ENCODE peak calls at places on chromosomes 12 and 14, in eight cellular contexts. One of them, this sample, is unnamed.

GRCh38 chr12:3533703-3534386 is 42.8 kb downstream of the PRMT8 start:
- DNase-seq in spleen: no peak
- DNase-seq in lower leg skin: peak
- DNase-seq in IMR-90: no peak
- DNase-seq in tibial artery: no peak
- DNase-seq in suprapubic skin: no peak
- DNase-seq in ovary: peak
- DNase-seq in transverse colon: peak
- DNase-seq in this sample: no peak

GRCh38 chr12:6135071-6135470 is 10.6 kb upstream of the VWF start:
- DNase-seq in spleen: no peak
- DNase-seq in lower leg skin: no peak
- DNase-seq in IMR-90: peak
- DNase-seq in tibial artery: no peak
- DNase-seq in suprapubic skin: no peak
- DNase-seq in ovary: no peak
- DNase-seq in transverse colon: no peak
- DNase-seq in this sample: no peak

GRCh38 chr12:86634706-86635410 is 378.7 kb upstream of the MGAT4C start:
- DNase-seq in spleen: no peak
- DNase-seq in lower leg skin: no peak
- DNase-seq in IMR-90: peak
- DNase-seq in tibial artery: no peak
- DNase-seq in suprapubic skin: no peak
- DNase-seq in ovary: no peak
- DNase-seq in transverse colon: no peak
- DNase-seq in this sample: no peak

GRCh38 chr12:127127887-127128286 is 1139.1 kb upstream of the TMEM132C start:
- DNase-seq in spleen: no peak
- DNase-seq in lower leg skin: no peak
- DNase-seq in IMR-90: no peak
- DNase-seq in tibial artery: no peak
- DNase-seq in suprapubic skin: no peak
- DNase-seq in ovary: no peak
- DNase-seq in transverse colon: no peak
- DNase-seq in this sample: no peak

GRCh38 chr14:37889087-37889486 is 293.7 kb downstream of the TTC6 start:
- DNase-seq in spleen: no peak
- DNase-seq in lower leg skin: no peak
- DNase-seq in IMR-90: no peak
- DNase-seq in tibial artery: no peak
- DNase-seq in suprapubic skin: no peak
- DNase-seq in ovary: no peak
- DNase-seq in transverse colon: no peak
- DNase-seq in this sample: no peak

GRCh38 chr12:89351489-89352241 is 636 bp downstream of the DUSP6 start:
- DNase-seq in spleen: peak
- DNase-seq in lower leg skin: no peak
- DNase-seq in IMR-90: peak
- DNase-seq in tibial artery: no peak
- DNase-seq in suprapubic skin: peak
- DNase-seq in ovary: peak
- DNase-seq in transverse colon: peak
- DNase-seq in this sample: peak

GRCh38 chr12:115983226-115983798 is 294.2 kb downstream of the MED13L start:
- DNase-seq in spleen: no peak
- DNase-seq in lower leg skin: no peak
- DNase-seq in IMR-90: no peak
- DNase-seq in tibial artery: no peak
- DNase-seq in suprapubic skin: no peak
- DNase-seq in ovary: no peak
- DNase-seq in transverse colon: no peak
- DNase-seq in this sample: no peak

GRCh38 chr12:54364413-54364812 is at the start of gene GPR84:
- DNase-seq in spleen: no peak
- DNase-seq in lower leg skin: no peak
- DNase-seq in IMR-90: no peak
- DNase-seq in tibial artery: no peak
- DNase-seq in suprapubic skin: no peak
- DNase-seq in ovary: no peak
- DNase-seq in transverse colon: no peak
- DNase-seq in this sample: no peak

GRCh38 chr12:85367886-85368385 is 87.9 kb downstream of the ALX1 start:
- DNase-seq in spleen: no peak
- DNase-seq in lower leg skin: no peak
- DNase-seq in IMR-90: no peak
- DNase-seq in tibial artery: no peak
- DNase-seq in suprapubic skin: no peak
- DNase-seq in ovary: no peak
- DNase-seq in transverse colon: no peak
- DNase-seq in this sample: no peak

GRCh38 chr14:54462048-54462447 is 20.9 kb upstream of the CNIH1 start:
- DNase-seq in spleen: no peak
- DNase-seq in lower leg skin: no peak
- DNase-seq in IMR-90: no peak
- DNase-seq in tibial artery: no peak
- DNase-seq in suprapubic skin: no peak
- DNase-seq in ovary: no peak
- DNase-seq in transverse colon: no peak
- DNase-seq in this sample: no peak

DNA sequence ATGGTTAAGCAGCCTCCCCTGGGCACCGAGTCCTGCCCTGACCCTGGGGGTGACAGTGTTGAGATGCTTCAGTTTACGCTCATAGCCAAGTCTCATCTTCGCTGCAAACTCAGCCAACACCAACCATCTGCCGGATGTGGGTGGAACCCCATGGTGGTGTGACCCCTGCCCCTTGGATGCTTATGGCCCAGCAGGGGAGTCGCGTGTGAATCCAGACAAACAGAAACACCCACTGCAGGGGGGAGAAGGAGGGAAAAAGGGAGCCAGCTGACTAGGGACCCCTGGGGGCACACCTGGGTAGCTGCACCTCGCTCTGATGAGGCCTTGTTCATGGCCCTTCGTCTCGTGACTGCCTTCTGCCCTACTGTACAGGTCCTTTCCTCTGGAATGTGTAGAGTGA is 23.8 kb downstream of the AACS start:
- DNase-seq in spleen: no peak
- DNase-seq in lower leg skin: no peak
- DNase-seq in IMR-90: no peak
- DNase-seq in tibial artery: no peak
- DNase-seq in suprapubic skin: no peak
- DNase-seq in ovary: no peak
- DNase-seq in transverse colon: no peak
- DNase-seq in this sample: no peak
- TF ChIP-seq CTCF in spleen: no peak
- TF ChIP-seq CTCF in lower leg skin: no peak
- TF ChIP-seq CTCF in IMR-90: no peak
- TF ChIP-seq CTCF in tibial artery: no peak
- TF ChIP-seq CTCF in suprapubic skin: no peak
- TF ChIP-seq CTCF in ovary: no peak
- TF ChIP-seq CTCF in transverse colon: no peak
- TF ChIP-seq CTCF in this sample: no peak

GRCh38 chr12:47812797-47813490 is 6.8 kb downstream of the HDAC7 start:
- DNase-seq in spleen: peak
- DNase-seq in lower leg skin: peak
- DNase-seq in IMR-90: peak
- DNase-seq in tibial artery: peak
- DNase-seq in suprapubic skin: peak
- DNase-seq in ovary: peak
- DNase-seq in transverse colon: peak
- DNase-seq in this sample: peak
- TF ChIP-seq CTCF in spleen: no peak
- TF ChIP-seq CTCF in lower leg skin: no peak
- TF ChIP-seq CTCF in IMR-90: no peak
- TF ChIP-seq CTCF in tibial artery: no peak
- TF ChIP-seq CTCF in suprapubic skin: no peak
- TF ChIP-seq CTCF in ovary: no peak
- TF ChIP-seq CTCF in transverse colon: no peak
- TF ChIP-seq CTCF in this sample: no peak

GRCh38 chr12:131092911-131093901 is 139.5 kb downstream of the ADGRD1 start:
- DNase-seq in spleen: peak
- DNase-seq in lower leg skin: peak
- DNase-seq in IMR-90: no peak
- DNase-seq in tibial artery: peak
- DNase-seq in suprapubic skin: peak
- DNase-seq in ovary: peak
- DNase-seq in transverse colon: peak
- DNase-seq in this sample: no peak
- TF ChIP-seq CTCF in spleen: no peak
- TF ChIP-seq CTCF in lower leg skin: no peak
- TF ChIP-seq CTCF in IMR-90: no peak
- TF ChIP-seq CTCF in tibial artery: no peak
- TF ChIP-seq CTCF in suprapubic skin: no peak
- TF ChIP-seq CTCF in ovary: no peak
- TF ChIP-seq CTCF in transverse colon: no peak
- TF ChIP-seq CTCF in this sample: no peak

DNA sequence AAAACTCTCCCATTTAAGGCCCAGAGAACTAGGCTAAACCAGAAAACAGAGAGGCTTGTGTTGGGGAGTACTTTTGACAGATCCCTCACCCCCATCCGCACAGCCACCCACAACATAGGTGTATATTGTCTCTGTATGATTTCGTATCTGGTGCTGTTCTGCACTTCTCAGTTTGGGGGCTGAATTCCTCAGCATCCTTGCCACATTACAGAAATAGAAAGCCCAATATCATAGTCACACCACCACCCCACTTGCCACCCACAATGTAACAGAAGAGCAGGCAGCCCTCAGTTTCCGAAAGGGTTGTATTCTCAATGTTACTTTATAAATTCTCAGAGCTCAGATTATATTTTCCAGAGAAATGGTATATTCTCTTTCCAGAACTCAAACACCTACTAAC is 950.9 kb downstream of the DIO2 start:
- DNase-seq in spleen: no peak
- DNase-seq in lower leg skin: no peak
- DNase-seq in IMR-90: no peak
- DNase-seq in tibial artery: no peak
- DNase-seq in suprapubic skin: no peak
- DNase-seq in ovary: no peak
- DNase-seq in transverse colon: no peak
- DNase-seq in this sample: no peak
- TF ChIP-seq CTCF in spleen: no peak
- TF ChIP-seq CTCF in lower leg skin: no peak
- TF ChIP-seq CTCF in IMR-90: no peak
- TF ChIP-seq CTCF in tibial artery: no peak
- TF ChIP-seq CTCF in suprapubic skin: no peak
- TF ChIP-seq CTCF in ovary: no peak
- TF ChIP-seq CTCF in transverse colon: no peak
- TF ChIP-seq CTCF in this sample: no peak

GRCh38 chr12:110798461-110798860 is 48.3 kb upstream of the CCDC63 start:
- DNase-seq in spleen: no peak
- DNase-seq in lower leg skin: no peak
- DNase-seq in IMR-90: no peak
- DNase-seq in tibial artery: no peak
- DNase-seq in suprapubic skin: no peak
- DNase-seq in ovary: no peak
- DNase-seq in transverse colon: no peak
- DNase-seq in this sample: no peak

GRCh38 chr12:110796952-110797351 is 49.8 kb upstream of the CCDC63 start:
- DNase-seq in spleen: no peak
- DNase-seq in lower leg skin: no peak
- DNase-seq in IMR-90: no peak
- DNase-seq in tibial artery: no peak
- DNase-seq in suprapubic skin: no peak
- DNase-seq in ovary: no peak
- DNase-seq in transverse colon: no peak
- DNase-seq in this sample: no peak

GRCh38 chr12:110790301-110790700 is 47.6 kb upstream of the PPP1CC start:
- DNase-seq in spleen: no peak
- DNase-seq in lower leg skin: no peak
- DNase-seq in IMR-90: no peak
- DNase-seq in tibial artery: no peak
- DNase-seq in suprapubic skin: no peak
- DNase-seq in ovary: no peak
- DNase-seq in transverse colon: no peak
- DNase-seq in this sample: no peak

GRCh38 chr12:110791589-110791988 is 48.9 kb upstream of the PPP1CC start:
- DNase-seq in spleen: no peak
- DNase-seq in lower leg skin: no peak
- DNase-seq in IMR-90: no peak
- DNase-seq in tibial artery: no peak
- DNase-seq in suprapubic skin: no peak
- DNase-seq in ovary: no peak
- DNase-seq in transverse colon: no peak
- DNase-seq in this sample: no peak

DNA sequence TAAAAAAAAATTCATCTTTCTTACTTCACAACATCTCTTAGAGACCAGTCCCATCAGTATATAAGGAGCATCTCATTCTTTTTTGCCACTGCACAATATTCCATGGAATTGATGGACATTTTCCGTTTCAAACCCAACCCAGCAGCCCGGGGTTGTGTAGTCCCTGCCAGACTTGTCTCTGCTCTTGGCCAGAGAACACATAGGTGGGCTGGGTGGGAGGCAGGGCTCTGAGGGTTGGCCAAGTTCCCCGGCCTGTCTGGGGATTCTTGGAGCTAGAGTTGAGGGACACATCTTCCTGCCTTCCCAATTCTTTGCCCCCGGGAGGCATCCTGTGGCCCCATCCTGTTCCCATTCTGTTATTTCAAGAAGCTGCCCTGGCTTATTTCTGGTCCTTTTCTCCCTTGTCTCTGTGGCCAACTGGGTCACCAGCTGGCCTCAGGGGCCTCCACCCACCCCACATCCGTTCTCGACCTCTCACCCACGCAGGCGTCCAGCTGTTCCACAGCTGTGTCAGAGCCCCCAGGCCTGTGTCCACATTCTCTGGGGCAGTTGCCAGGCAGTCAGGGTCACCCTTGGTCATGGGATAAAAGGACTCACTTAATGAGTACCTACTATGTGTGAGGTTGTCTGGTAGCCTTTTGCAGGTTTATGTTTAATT is 52.0 kb upstream of the CCDC63 start:
- DNase-seq in spleen: peak
- DNase-seq in lower leg skin: peak
- DNase-seq in IMR-90: no peak
- DNase-seq in tibial artery: no peak
- DNase-seq in suprapubic skin: peak
- DNase-seq in ovary: peak
- DNase-seq in transverse colon: peak
- DNase-seq in this sample: no peak
- TF ChIP-seq CTCF in spleen: no peak
- TF ChIP-seq CTCF in lower leg skin: no peak
- TF ChIP-seq CTCF in IMR-90: no peak
- TF ChIP-seq CTCF in tibial artery: no peak
- TF ChIP-seq CTCF in suprapubic skin: no peak
- TF ChIP-seq CTCF in ovary: no peak
- TF ChIP-seq CTCF in transverse colon: no peak
- TF ChIP-seq CTCF in this sample: no peak

This sample was measured in progenitor cell of endocrine pancreas.